ENCODE peak calls at places on chromosomes 16 and 17, in seven cellular contexts. F is fibroblast of the aortic adventitia; W is A172; J is colonic mucosa; Z is GM04503; K is EL; R is CD4-positive, alpha-beta T cell. C is an unnamed sample.

GRCh38 chr17:2736956-2737355 is 12.5 kb downstream of the CCDC92B start:
- DNase-seq in F (no peak), W (no peak), J (no peak), Z (no peak), K (no peak), R (no peak), C (peak; percentile 90)

GRCh38 chr16:3183445-3184139 is 4.4 kb upstream of the OR1F1 start:
- DNase-seq in F (no peak), W (peak; percentile 38), J (no peak), Z (no peak), K (no peak), R (no peak), C (no peak)

GRCh38 chr17:41521574-41522261 is 3.0 kb upstream of the KRT15 start:
- DNase-seq in F (peak; percentile 74), W (peak; percentile 99), J (peak; percentile 87), Z (peak; percentile 29), K (peak; percentile 89), R (no peak), C (peak; percentile 94)

GRCh38 chr17:10699861-10700260 is 2.5 kb downstream of the ADPRM start:
- DNase-seq in F (no peak), W (no peak), J (no peak), Z (no peak), K (peak; percentile 42), R (peak; percentile 11), C (no peak)

GRCh38 chr17:1227917-1228751 is 42.1 kb upstream of the BHLHA9 start:
- DNase-seq in F (no peak), W (no peak), J (peak; percentile 74), Z (no peak), K (no peak), R (no peak), C (no peak)

GRCh38 chr17:78316867-78317816 is 42.7 kb downstream of the SOCS3 start:
- DNase-seq in F (peak; percentile 45), W (peak; percentile 45), J (peak; percentile 94), Z (no peak), K (no peak), R (no peak), C (no peak)

GRCh38 chr17:76948726-76949342 is 80.6 kb downstream of the MGAT5B start:
- DNase-seq in F (no peak), W (no peak), J (no peak), Z (no peak), K (no peak), R (no peak), C (no peak)

GRCh38 chr16:31118223-31119155 is 1.0 kb downstream of the KAT8 start:
- DNase-seq in F (peak; percentile 42), W (no peak), J (no peak), Z (peak; percentile 76), K (peak; percentile 91), R (no peak), C (peak; percentile 96)

GRCh38 chr16:81553080-81553813 is 108.6 kb downstream of the CMIP start:
- DNase-seq in F (peak; percentile 16), W (no peak), J (no peak), Z (no peak), K (peak; percentile 13), R (no peak), C (no peak)

GRCh38 chr16:50697881-50698767 is 4.7 kb downstream of the NOD2 start:
- DNase-seq in F (peak; percentile 40), W (peak; percentile 71), J (no peak), Z (no peak), K (peak; percentile 52), R (no peak), C (no peak)

GRCh38 chr17:80663783-80664206 is 119.2 kb downstream of the RPTOR start:
- DNase-seq in F (peak; percentile 75), W (no peak), J (no peak), Z (peak; percentile 30), K (no peak), R (peak; percentile 33), C (no peak)

GRCh38 chr17:82257473-82257872 is 16.0 kb downstream of the CSNK1D start:
- DNase-seq in F (no peak), W (no peak), J (no peak), Z (no peak), K (no peak), R (peak; percentile 27), C (no peak)

GRCh38 chr17:17015221-17015620 is 27.0 kb upstream of the MPRIP start:
- DNase-seq in F (no peak), W (no peak), J (no peak), Z (no peak), K (no peak), R (no peak), C (no peak)

GRCh38 chr17:39208136-39208535 is 8.1 kb downstream of the RPL19 start:
- DNase-seq in F (no peak), W (no peak), J (no peak), Z (no peak), K (no peak), R (no peak), C (no peak)

GRCh38 chr16:58814348-58814801 is 80.3 kb upstream of the GOT2 start:
- DNase-seq in F (peak; percentile 54), W (peak; percentile 11), J (peak; percentile 19), Z (no peak), K (peak; percentile 57), R (no peak), C (no peak)

GRCh38 chr16:58665200-58665599 is 19.4 kb downstream of the SLC38A7 start:
- DNase-seq in F (no peak), W (no peak), J (no peak), Z (no peak), K (no peak), R (no peak), C (no peak)

GRCh38 chr16:11224894-11225676 is 30.9 kb downstream of the SOCS1 start:
- DNase-seq in F (no peak), W (no peak), J (peak; percentile 33), Z (no peak), K (no peak), R (peak; percentile 54), C (no peak)

GRCh38 chr17:65364408-65364807 is 197.0 kb downstream of the AXIN2 start:
- DNase-seq in F (no peak), W (no peak), J (no peak), Z (no peak), K (no peak), R (no peak), C (no peak)

GRCh38 chr17:19415311-19415710 is 4.3 kb downstream of the RNF112 start:
- DNase-seq in F (no peak), W (no peak), J (no peak), Z (no peak), K (no peak), R (no peak), C (no peak)

GRCh38 chr17:73498176-73498575 is 146.1 kb downstream of the SDK2 start:
- DNase-seq in F (no peak), W (no peak), J (no peak), Z (no peak), K (no peak), R (no peak), C (no peak)

GRCh38 chr17:66789961-66790421 is 44.9 kb upstream of the CACNG5 start:
- DNase-seq in F (no peak), W (no peak), J (no peak), Z (no peak), K (no peak), R (no peak), C (no peak)

GRCh38 chr17:16929281-16929680 is 42.6 kb downstream of the TNFRSF13B start:
- DNase-seq in F (no peak), W (no peak), J (no peak), Z (no peak), K (no peak), R (no peak), C (no peak)

GRCh38 chr17:57293077-57293476 is 36.8 kb downstream of the MSI2 start:
- DNase-seq in F (no peak), W (peak; percentile 88), J (no peak), Z (no peak), K (peak; percentile 84), R (no peak), C (peak; percentile 83)

GRCh38 chr17:9976283-9977009 is 71.4 kb upstream of the RCVRN start:
- DNase-seq in F (no peak), W (no peak), J (no peak), Z (no peak), K (no peak), R (no peak), C (no peak)

GRCh38 chr17:81837641-81838040 is 2.8 kb upstream of the PPP1R27 start:
- DNase-seq in F (no peak), W (peak; percentile 62), J (no peak), Z (no peak), K (peak; percentile 48), R (no peak), C (no peak)

GRCh38 chr17:60888812-60889709 is 211.4 kb downstream of the BCAS3 start:
- DNase-seq in F (peak; percentile 21), W (no peak), J (no peak), Z (no peak), K (no peak), R (no peak), C (no peak)

GRCh38 chr16:80231888-80232287 is 308.9 kb upstream of the DYNLRB2 start:
- DNase-seq in F (peak; percentile 58), W (peak; percentile 64), J (no peak), Z (peak; percentile 74), K (peak; percentile 94), R (no peak), C (peak; percentile 56)

GRCh38 chr16:30949655-30950515 is 1.0 kb downstream of the ORAI3 start:
- DNase-seq in F (peak; percentile 89), W (peak; percentile 98), J (peak; percentile 90), Z (peak; percentile 60), K (peak; percentile 88), R (no peak), C (peak; percentile 84)

GRCh38 chr17:70181866-70182265 is 12.5 kb downstream of the KCNJ2 start:
- DNase-seq in F (no peak), W (no peak), J (no peak), Z (no peak), K (no peak), R (no peak), C (no peak)

GRCh38 chr16:31331141-31331764 is 23.7 kb upstream of the ITGAX start:
- DNase-seq in F (no peak), W (no peak), J (no peak), Z (no peak), K (no peak), R (peak; percentile 16), C (no peak)

GRCh38 chr17:8474826-8475225 is 39.1 kb downstream of the NDEL1 start:
- DNase-seq in F (no peak), W (no peak), J (no peak), Z (no peak), K (no peak), R (no peak), C (no peak)

GRCh38 chr17:78828470-78829185 is 12.0 kb downstream of the USP36 start:
- DNase-seq in F (peak; percentile 32), W (peak; percentile 67), J (no peak), Z (no peak), K (peak; percentile 70), R (no peak), C (no peak)